ENCODE peak calls at places on chromosome 9, in five cellular contexts. One of them, this sample, is unnamed.

GRCh38 chr9:107422189-107422802 is 67.3 kb downstream of the KLF4 start:
- DNase-seq in K562: peak
- DNase-seq in SK-N-SH: peak
- DNase-seq in H1: peak
- DNase-seq in GM12878: no peak
- DNase-seq in this sample: no peak

GRCh38 chr9:15357050-15357653 is 50.1 kb upstream of the TTC39B start:
- DNase-seq in GM12878: no peak
- DNase-seq in SK-N-SH: no peak
- DNase-seq in H1: peak
- DNase-seq in K562: peak
- DNase-seq in this sample: no peak

GRCh38 chr9:37035472-37036236 is 1.6 kb upstream of the PAX5 start:
- DNase-seq in SK-N-SH: peak
- DNase-seq in H1: peak
- DNase-seq in K562: no peak
- DNase-seq in GM12878: no peak
- DNase-seq in this sample: peak

GRCh38 chr9:89940625-89941024 is 335.8 kb downstream of the GADD45G start:
- DNase-seq in SK-N-SH: no peak
- DNase-seq in K562: no peak
- DNase-seq in GM12878: no peak
- DNase-seq in H1: no peak
- DNase-seq in this sample: no peak

GRCh38 chr9:133657120-133657661 is 21.0 kb downstream of the DBH start:
- DNase-seq in SK-N-SH: no peak
- DNase-seq in K562: no peak
- DNase-seq in GM12878: no peak
- DNase-seq in H1: no peak
- DNase-seq in this sample: no peak

GRCh38 chr9:87527211-87527916 is 29.7 kb downstream of the DAPK1 start:
- DNase-seq in GM12878: no peak
- DNase-seq in H1: no peak
- DNase-seq in SK-N-SH: no peak
- DNase-seq in K562: no peak
- DNase-seq in this sample: no peak

GRCh38 chr9:117073071-117073470 is 341.8 kb downstream of the ASTN2 start:
- DNase-seq in GM12878: no peak
- DNase-seq in SK-N-SH: peak
- DNase-seq in K562: no peak
- DNase-seq in H1: no peak
- DNase-seq in this sample: no peak

GRCh38 chr9:127216888-127217217 is 47.7 kb upstream of the GARNL3 start:
- DNase-seq in K562: no peak
- DNase-seq in GM12878: no peak
- DNase-seq in SK-N-SH: no peak
- DNase-seq in H1: no peak
- DNase-seq in this sample: no peak

GRCh38 chr9:14778565-14778964 is 56.0 kb upstream of the CER1 start:
- DNase-seq in SK-N-SH: no peak
- DNase-seq in GM12878: no peak
- DNase-seq in H1: no peak
- DNase-seq in K562: no peak
- DNase-seq in this sample: no peak

GRCh38 chr9:32672478-32672877 is 37.0 kb upstream of the TAF1L start:
- DNase-seq in H1: no peak
- DNase-seq in GM12878: no peak
- DNase-seq in K562: no peak
- DNase-seq in SK-N-SH: no peak
- DNase-seq in this sample: no peak

GRCh38 chr9:124794902-124795491 is 18.1 kb downstream of the OLFML2A start:
- DNase-seq in SK-N-SH: no peak
- DNase-seq in K562: peak
- DNase-seq in GM12878: no peak
- DNase-seq in H1: no peak
- DNase-seq in this sample: no peak

GRCh38 chr9:112361602-112362001 is 18.3 kb upstream of the HSDL2 start:
- DNase-seq in K562: peak
- DNase-seq in SK-N-SH: peak
- DNase-seq in H1: no peak
- DNase-seq in GM12878: no peak
- DNase-seq in this sample: no peak

GRCh38 chr9:37994639-37995347 is 74.2 kb downstream of the SHB start:
- DNase-seq in H1: no peak
- DNase-seq in GM12878: peak
- DNase-seq in SK-N-SH: peak
- DNase-seq in K562: no peak
- DNase-seq in this sample: peak

GRCh38 chr9:114300846-114301797 is 21.8 kb upstream of the ORM1 start:
- DNase-seq in H1: peak
- DNase-seq in SK-N-SH: no peak
- DNase-seq in GM12878: no peak
- DNase-seq in K562: no peak
- DNase-seq in this sample: no peak

GRCh38 chr9:95757026-95757425 is 118.5 kb upstream of the ERCC6L2 start:
- DNase-seq in GM12878: no peak
- DNase-seq in K562: no peak
- DNase-seq in H1: no peak
- DNase-seq in SK-N-SH: no peak
- DNase-seq in this sample: no peak

DNA sequence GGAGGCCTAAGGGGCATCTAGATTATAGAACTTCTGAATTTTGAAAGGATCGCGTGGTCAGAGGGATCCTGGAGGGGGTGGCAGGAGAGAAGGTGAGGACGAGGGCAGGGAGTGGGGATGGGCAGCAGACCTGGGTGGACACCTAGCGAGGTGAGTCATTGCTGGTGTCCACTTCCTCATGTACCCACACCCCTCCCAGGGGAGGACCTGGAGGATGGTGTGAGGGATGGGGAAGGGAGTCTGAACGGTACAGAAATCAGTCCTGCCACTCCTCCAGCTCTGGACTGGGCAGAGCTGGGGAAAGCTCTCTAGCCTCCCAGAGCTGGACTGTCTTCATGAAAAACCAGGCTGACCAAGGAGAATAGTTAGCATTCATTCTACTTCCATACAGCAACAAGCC is 46.9 kb downstream of the TMOD1 start:
- DNase-seq in K562: no peak
- DNase-seq in SK-N-SH: no peak
- DNase-seq in GM12878: no peak
- DNase-seq in H1: no peak
- DNase-seq in this sample: no peak
- TF ChIP-seq POLR2AphosphoS5 in K562: no peak
- TF ChIP-seq POLR2AphosphoS5 in SK-N-SH: no peak
- TF ChIP-seq POLR2AphosphoS5 in GM12878: no peak
- TF ChIP-seq POLR2AphosphoS5 in H1: no peak
- TF ChIP-seq POLR2AphosphoS5 in this sample: no peak

DNA sequence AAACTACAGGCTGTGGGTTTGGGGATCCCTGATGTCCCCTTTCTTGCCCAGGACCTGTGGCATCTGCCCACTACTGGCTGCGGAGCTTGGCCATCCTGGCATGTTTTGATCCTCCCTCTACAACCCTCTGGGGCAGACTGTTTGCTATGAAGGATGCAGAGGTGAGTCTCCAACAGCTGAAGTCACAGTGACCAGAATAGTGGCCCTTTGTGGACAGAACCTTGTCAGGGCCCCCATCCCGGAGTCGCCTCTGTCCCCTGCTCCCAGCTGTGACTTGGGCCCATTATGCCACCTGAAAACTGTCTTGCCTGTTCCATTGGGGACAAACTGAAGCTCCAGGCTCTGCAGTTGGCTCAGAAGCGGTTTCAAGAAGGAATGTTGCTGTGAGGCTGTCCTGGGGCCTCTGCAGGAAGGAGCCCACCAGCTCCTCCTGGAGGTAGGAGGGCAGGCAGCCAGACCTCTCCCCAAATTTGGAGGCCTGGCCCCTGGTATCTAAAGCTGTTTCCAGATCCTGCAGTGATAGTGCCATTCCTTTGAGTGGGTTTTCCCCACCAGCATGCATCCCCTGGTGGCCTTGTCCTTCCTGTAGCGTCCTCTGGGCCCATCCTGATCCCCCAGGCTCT is 93.3 kb downstream of the BARX1 start:
- DNase-seq in K562: no peak
- DNase-seq in H1: no peak
- DNase-seq in GM12878: no peak
- DNase-seq in SK-N-SH: peak
- DNase-seq in this sample: no peak
- TF ChIP-seq TAF1 in K562: no peak
- TF ChIP-seq TAF1 in H1: no peak
- TF ChIP-seq TAF1 in GM12878: no peak
- TF ChIP-seq TAF1 in SK-N-SH: no peak
- TF ChIP-seq TAF1 in this sample: no peak

GRCh38 chr9:121550569-121551512 is 51.2 kb upstream of the GGTA1 start:
- DNase-seq in H1: peak
- DNase-seq in SK-N-SH: peak
- DNase-seq in GM12878: no peak
- DNase-seq in K562: peak
- DNase-seq in this sample: peak
- TF ChIP-seq POLR2AphosphoS5 in H1: no peak
- TF ChIP-seq POLR2AphosphoS5 in SK-N-SH: no peak
- TF ChIP-seq POLR2AphosphoS5 in GM12878: no peak
- TF ChIP-seq POLR2AphosphoS5 in K562: no peak
- TF ChIP-seq POLR2AphosphoS5 in this sample: no peak

GRCh38 chr9:128901822-128902221 is 19.0 kb upstream of the PHYHD1 start:
- DNase-seq in K562: no peak
- DNase-seq in H1: no peak
- DNase-seq in SK-N-SH: no peak
- DNase-seq in GM12878: no peak
- DNase-seq in this sample: no peak

GRCh38 chr9:128903079-128903461 is 17.7 kb upstream of the PHYHD1 start:
- DNase-seq in K562: no peak
- DNase-seq in SK-N-SH: no peak
- DNase-seq in GM12878: no peak
- DNase-seq in H1: no peak
- DNase-seq in this sample: no peak

GRCh38 chr9:128903871-128904371 is 16.9 kb upstream of the PHYHD1 start:
- DNase-seq in K562: no peak
- DNase-seq in SK-N-SH: no peak
- DNase-seq in GM12878: no peak
- DNase-seq in H1: no peak
- DNase-seq in this sample: no peak

GRCh38 chr9:128901379-128901778 is 19.4 kb upstream of the PHYHD1 start:
- DNase-seq in SK-N-SH: no peak
- DNase-seq in K562: no peak
- DNase-seq in GM12878: no peak
- DNase-seq in H1: no peak
- DNase-seq in this sample: no peak

GRCh38 chr9:128902351-128903078 is 18.3 kb upstream of the PHYHD1 start:
- DNase-seq in H1: no peak
- DNase-seq in SK-N-SH: no peak
- DNase-seq in K562: no peak
- DNase-seq in GM12878: no peak
- DNase-seq in this sample: peak
- TF ChIP-seq TAF1 in H1: no peak
- TF ChIP-seq TAF1 in SK-N-SH: no peak
- TF ChIP-seq TAF1 in K562: no peak
- TF ChIP-seq TAF1 in GM12878: peak
- TF ChIP-seq TAF1 in this sample: peak

GRCh38 chr9:35526087-35526801 is 36.3 kb downstream of the RUSC2 start:
- DNase-seq in GM12878: no peak
- DNase-seq in K562: no peak
- DNase-seq in SK-N-SH: no peak
- DNase-seq in H1: no peak
- DNase-seq in this sample: no peak
- TF ChIP-seq POLR2AphosphoS5 in GM12878: no peak
- TF ChIP-seq POLR2AphosphoS5 in K562: no peak
- TF ChIP-seq POLR2AphosphoS5 in SK-N-SH: no peak
- TF ChIP-seq POLR2AphosphoS5 in H1: no peak
- TF ChIP-seq POLR2AphosphoS5 in this sample: no peak

DNA sequence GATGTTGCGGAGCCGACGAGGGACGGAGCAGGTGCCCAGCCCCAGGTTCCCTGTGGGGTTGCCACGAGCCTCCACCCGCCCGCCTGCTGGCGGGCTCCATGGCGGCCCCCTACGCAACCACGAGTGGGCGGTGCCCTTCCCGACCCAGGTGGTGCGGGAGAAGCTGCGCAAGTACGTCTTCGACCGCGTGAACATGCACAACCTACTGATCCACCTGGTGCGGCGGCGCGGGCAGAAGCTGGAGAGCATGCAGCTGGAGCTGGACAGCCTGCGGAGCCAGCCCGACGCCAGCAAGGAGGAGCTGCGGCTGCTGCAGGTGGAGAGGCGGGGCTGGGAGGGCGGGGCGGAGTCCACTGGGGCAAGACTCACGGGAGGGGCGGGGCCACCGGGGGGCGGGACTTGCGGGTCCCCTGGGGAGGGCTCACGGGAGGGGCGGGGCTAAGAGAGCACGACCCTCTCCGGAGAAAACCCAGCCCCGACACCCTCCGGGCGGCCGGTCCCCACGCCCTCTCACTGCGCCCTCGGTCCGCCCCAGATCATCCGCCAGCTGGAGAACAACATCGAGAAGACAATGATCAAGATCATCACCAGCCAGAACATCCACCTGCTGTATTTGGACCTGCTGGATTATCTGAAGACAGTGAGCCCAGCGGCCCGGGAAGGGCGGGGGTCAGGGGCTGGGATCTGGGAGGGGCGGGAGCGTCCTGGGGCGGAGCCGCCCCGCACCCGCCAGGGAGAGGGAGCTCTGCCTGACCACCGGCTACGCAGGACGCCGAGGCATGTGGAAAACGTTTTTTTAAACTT is 3.9 kb downstream of the CCDC183 start:
- DNase-seq in K562: peak
- DNase-seq in SK-N-SH: peak
- DNase-seq in H1: peak
- DNase-seq in GM12878: no peak
- DNase-seq in this sample: peak
- TF ChIP-seq TAF1 in K562: no peak
- TF ChIP-seq TAF1 in SK-N-SH: no peak
- TF ChIP-seq TAF1 in H1: no peak
- TF ChIP-seq TAF1 in GM12878: no peak
- TF ChIP-seq TAF1 in this sample: no peak

DNA sequence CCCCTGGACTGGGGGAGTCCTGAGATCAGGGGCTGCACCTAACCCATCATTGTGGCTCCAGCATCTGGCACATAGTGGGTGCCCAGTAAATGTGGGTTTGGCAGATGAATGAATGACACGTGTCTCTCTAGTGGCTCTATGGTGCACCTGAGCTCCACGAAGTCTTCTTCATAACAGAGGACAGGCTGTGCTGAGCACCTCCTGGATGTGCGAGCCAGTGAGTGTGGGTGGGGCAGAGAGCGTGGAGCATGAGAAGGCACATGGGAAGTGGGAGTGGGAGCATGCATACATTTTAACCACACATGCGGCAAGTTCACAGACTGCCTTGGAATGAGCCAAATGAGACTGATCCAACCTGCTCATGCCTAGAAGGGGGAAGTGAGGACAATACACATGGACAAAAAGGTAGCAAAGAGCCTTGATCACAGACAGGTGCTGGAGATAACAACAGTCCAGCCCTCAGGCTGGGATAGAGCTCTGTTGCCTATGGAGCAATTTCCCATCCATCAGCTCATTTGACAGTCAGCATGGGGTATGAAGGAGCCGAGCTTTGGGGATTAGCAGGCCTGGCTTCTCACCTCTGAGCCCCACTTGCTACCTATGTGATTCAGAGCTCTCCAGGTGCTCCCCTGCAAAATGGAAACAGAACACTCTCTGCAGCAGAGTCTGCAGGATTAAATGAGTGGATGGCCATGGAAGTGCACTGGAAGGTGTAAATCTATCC is 76.2 kb upstream of the TBC1D2 start:
- DNase-seq in GM12878: no peak
- DNase-seq in H1: no peak
- DNase-seq in K562: peak
- DNase-seq in SK-N-SH: no peak
- DNase-seq in this sample: no peak
- TF ChIP-seq POLR2AphosphoS5 in GM12878: no peak
- TF ChIP-seq POLR2AphosphoS5 in H1: no peak
- TF ChIP-seq POLR2AphosphoS5 in K562: no peak
- TF ChIP-seq POLR2AphosphoS5 in SK-N-SH: no peak
- TF ChIP-seq POLR2AphosphoS5 in this sample: no peak